ENCODE peak calls at places on chromosomes 7 and 10, in nine cellular contexts. D is HCT116, J is K562, X is HepG2, P is endothelial cell of umbilical vein, T is A549, M is GM12878, U is H1, B is SK-N-SH. N is an unnamed sample.

GRCh38 chr10:44913312-44914079 is 2.4 kb downstream of the TMEM72 start:
- DNase-seq in J (peak; percentile 91), P (no peak), D (no peak), M (no peak), U (no peak), B (no peak), T (no peak), X (no peak), N (peak; percentile 97)

GRCh38 chr7:2866601-2867000 is 22.5 kb upstream of the GNA12 start:
- DNase-seq in M (no peak), P (no peak), B (no peak), U (no peak), X (no peak), T (no peak), D (no peak), J (no peak), N (no peak)

GRCh38 chr7:1810961-1811849 is 141.1 kb downstream of the ELFN1 start:
- DNase-seq in M (no peak), T (no peak), D (no peak), P (no peak), B (no peak), U (no peak), X (no peak), J (no peak), N (peak; percentile 48)

GRCh38 chr10:111208951-111209350 is 132.1 kb downstream of the ADRA2A start:
- DNase-seq in M (no peak), X (no peak), B (no peak), J (no peak), U (no peak), D (no peak), P (no peak), T (no peak), N (no peak)

GRCh38 chr7:151117565-151117964 is 31.3 kb downstream of the AGAP3 start:
- DNase-seq in P (no peak), U (no peak), J (no peak), D (no peak), T (no peak), X (no peak), B (no peak), M (no peak), N (no peak)

GRCh38 chr10:49089152-49089788 is 26.1 kb downstream of the VSTM4 start:
- DNase-seq in X (no peak), M (no peak), P (no peak), D (no peak), B (no peak), U (no peak), J (no peak), T (no peak), N (no peak)

GRCh38 chr7:114426824-114427223 is 12.2 kb downstream of the FOXP2 start:
- DNase-seq in U (no peak), B (no peak), P (peak; percentile 49), D (peak; percentile 7), T (no peak), M (no peak), X (no peak), J (no peak), N (no peak)

GRCh38 chr10:103816431-103816830 is 38.9 kb downstream of the SH3PXD2A start:
- DNase-seq in X (no peak), M (no peak), B (no peak), U (no peak), J (peak; percentile 59), T (no peak), D (peak; percentile 4), P (no peak), N (peak; percentile 23)

GRCh38 chr10:110802090-110802489 is 69.6 kb upstream of the PDCD4 start:
- DNase-seq in J (no peak), T (no peak), D (no peak), B (no peak), X (no peak), M (no peak), P (no peak), U (no peak), N (no peak)

GRCh38 chr10:123269017-123269552 is 114.9 kb downstream of the BUB3 start:
- DNase-seq in M (no peak), B (no peak), P (no peak), X (no peak), J (no peak), U (no peak), D (no peak), T (no peak), N (no peak)

GRCh38 chr7:159197066-159197975 is 52.7 kb upstream of the VIPR2 start:
- DNase-seq in X (no peak), B (no peak), M (peak; percentile 8), J (peak; percentile 96), D (no peak), T (no peak), U (no peak), P (no peak), N (peak; percentile 94)

GRCh38 chr7:22990588-22990949 is 23.4 kb downstream of the HYCC1 start:
- DNase-seq in D (no peak), P (peak; percentile 8), J (no peak), U (no peak), T (no peak), M (no peak), X (no peak), B (no peak), N (no peak)

GRCh38 chr10:18221123-18221522 is 80.9 kb downstream of the CACNB2 start:
- DNase-seq in U (no peak), B (no peak), M (no peak), D (no peak), J (no peak), X (no peak), P (no peak), T (no peak), N (no peak)

DNA sequence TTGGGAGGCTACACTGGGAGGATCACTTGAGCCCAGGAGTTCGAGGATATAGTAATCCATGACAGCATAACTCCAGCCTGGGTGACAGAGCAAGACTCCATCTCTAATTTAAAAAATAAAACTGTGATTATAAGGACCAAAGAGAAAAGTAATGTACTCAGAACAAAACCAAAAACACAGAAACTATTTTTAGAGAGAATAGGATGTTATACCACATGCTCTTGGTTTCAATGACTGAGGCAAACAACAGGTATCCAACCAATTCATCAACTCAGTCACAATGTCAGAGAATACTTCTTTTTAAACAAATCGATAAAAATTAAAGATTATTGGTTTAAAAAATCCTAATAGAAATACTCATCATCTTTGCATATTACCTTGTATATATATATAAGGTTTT is 186.7 kb downstream of the TPK1 start:
- DNase-seq in M (no peak), J (no peak), X (no peak), P (no peak), U (no peak), D (no peak), T (no peak), B (no peak), N (no peak)
- TF ChIP-seq MAX in M (no peak), J (no peak), X (no peak), P (no peak), U (no peak), D (no peak), T (no peak), B (no peak), N (no peak)

GRCh38 chr7:65411249-65411648 is 37.6 kb downstream of the ZNF92 start:
- DNase-seq in M (no peak), P (no peak), X (no peak), T (no peak), J (no peak), U (no peak), D (no peak), B (no peak), N (no peak)

GRCh38 chr7:65404020-65404419 is 30.4 kb downstream of the ZNF92 start:
- DNase-seq in P (no peak), X (no peak), U (no peak), M (no peak), J (peak; percentile 41), D (peak; percentile 16), T (no peak), B (no peak), N (peak; percentile 42)

DNA sequence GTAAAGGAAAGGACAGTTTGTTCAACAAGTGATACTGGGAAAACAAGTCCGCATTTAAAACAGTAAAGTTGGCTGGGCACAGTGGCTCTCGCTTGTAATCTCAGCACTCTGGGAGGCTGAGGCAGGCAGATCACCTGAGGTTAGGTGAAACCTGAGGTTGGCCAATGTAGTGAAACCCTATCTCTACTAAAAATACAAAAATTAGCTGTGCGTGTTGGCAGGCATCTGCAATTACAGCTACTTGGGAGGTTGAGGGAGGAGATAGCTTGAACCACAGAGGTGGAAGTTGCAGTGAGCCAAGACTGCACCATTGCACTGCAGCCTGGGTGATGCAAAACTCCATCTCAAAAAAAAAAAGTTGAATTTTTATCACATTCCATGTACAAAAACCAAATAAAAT is 35.7 kb downstream of the ZNF92 start:
- DNase-seq in D (no peak), X (no peak), M (no peak), U (no peak), T (no peak), B (no peak), J (no peak), P (no peak), N (no peak)
- H3K4me3 ChIP-seq in D (no peak overlapping the region), X (no peak overlapping the region), M (no peak overlapping the region), U (no peak overlapping the region), T (no peak overlapping the region), B (no peak overlapping the region), J (no peak overlapping the region), P (no peak overlapping the region), N (no peak overlapping the region)

DNA sequence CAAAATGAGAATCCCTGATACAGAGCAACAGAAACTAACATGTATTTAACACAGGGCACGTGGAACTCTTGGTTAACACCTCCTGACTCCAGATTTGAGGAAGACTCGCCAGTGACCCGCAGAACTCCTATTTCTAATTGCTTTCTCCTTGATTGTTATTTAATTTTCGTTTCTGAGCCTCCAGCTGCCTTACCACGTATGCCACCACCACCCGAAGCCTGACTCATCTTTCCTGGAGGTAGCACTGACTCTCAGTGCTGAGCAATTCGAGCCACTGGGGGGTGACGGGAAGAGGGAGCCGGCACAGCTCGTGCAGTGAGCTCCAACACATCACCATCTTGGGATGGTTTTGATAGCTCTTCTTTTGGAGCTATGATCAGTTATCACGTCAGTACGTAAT is 273.9 kb upstream of the MGMT start:
- DNase-seq in P (no peak), U (no peak), M (no peak), T (no peak), J (no peak), X (no peak), B (no peak), D (no peak), N (peak; percentile 18)
- TF ChIP-seq MAX in P (no peak), U (no peak), M (no peak), T (no peak), J (no peak), X (no peak), B (no peak), D (no peak), N (no peak)

GRCh38 chr10:15092855-15093408 is 4.2 kb upstream of the RPP38 start:
- DNase-seq in P (no peak), U (no peak), X (no peak), M (no peak), J (no peak), T (no peak), B (no peak), D (no peak), N (no peak)

GRCh38 chr10:15097011-15097812 is at the start of gene RPP38:
- DNase-seq in M (peak; percentile 70), D (peak; percentile 88), T (peak; percentile 95), J (peak; percentile 96), P (peak; percentile 97), X (peak; percentile 92), B (peak; percentile 99), U (peak; percentile 99), N (peak; percentile 87)

GRCh38 chr10:15099886-15100285 is 2.7 kb downstream of the RPP38 start:
- DNase-seq in J (no peak), B (no peak), U (no peak), T (no peak), D (no peak), X (no peak), M (no peak), P (no peak), N (no peak)

GRCh38 chr10:15091418-15091817 is 2.8 kb upstream of the ACBD7 start:
- DNase-seq in M (no peak), P (no peak), J (no peak), D (no peak), X (no peak), B (no peak), U (no peak), T (no peak), N (no peak)

GRCh38 chr10:15096661-15097010 is 519 bp upstream of the RPP38 start:
- DNase-seq in M (no peak), T (no peak), J (peak; percentile 10), U (no peak), X (no peak), B (no peak), D (no peak), P (no peak), N (no peak)
- H3K4me3 ChIP-seq in M (peak overlapping the region; percentile 97), T (peak overlapping the region; percentile 70), J (peak overlapping the region; percentile 95), U (peak overlapping the region; percentile 75), X (peak overlapping the region; percentile 92), B (peak overlapping the region; percentile 77), D (peak overlapping the region; percentile 80), P (peak overlapping the region; percentile 98), N (peak overlapping the region; percentile 89)

N was measured in NB4.